ENCODE peak calls at places on chromosome 16, in eight cellular contexts. G is colonic mucosa; C is kidney epithelial cell; R is CD8-positive, alpha-beta T cell; Q is cardiac muscle cell; L is fibroblast of the aortic adventitia; E is uterus; B is epithelial cell of esophagus. Y is an unnamed sample.

GRCh38 chr16:55126456-55126855 is 195.8 kb downstream of the IRX5 start:
- DNase-seq in G (no peak), C (no peak), R (no peak), Q (no peak), L (no peak), E (no peak), B (no peak), Y (no peak)

GRCh38 chr16:69775535-69775934 is 13.4 kb downstream of the WWP2 start:
- DNase-seq in G (no peak), C (no peak), R (no peak), Q (no peak), L (no peak), E (no peak), B (no peak), Y (no peak)

GRCh38 chr16:57906385-57907316 is 64.3 kb downstream of the CNGB1 start:
- DNase-seq in G (no peak), C (no peak), R (peak; percentile 9), Q (peak; percentile 36), L (no peak), E (no peak), B (no peak), Y (no peak)

GRCh38 chr16:23025692-23026305 is 123.5 kb downstream of the USP31 start:
- DNase-seq in G (no peak), C (no peak), R (no peak), Q (no peak), L (peak; percentile 25), E (no peak), B (peak; percentile 3), Y (no peak)

GRCh38 chr16:59385953-59386352 is 651.8 kb upstream of the GOT2 start:
- DNase-seq in G (no peak), C (peak; percentile 29), R (no peak), Q (no peak), L (peak; percentile 2), E (no peak), B (no peak), Y (no peak)

GRCh38 chr16:72876221-72876620 is 171.7 kb downstream of the ZFHX3 start:
- DNase-seq in G (peak; percentile 32), C (peak; percentile 14), R (no peak), Q (no peak), L (peak; percentile 72), E (peak; percentile 66), B (peak; percentile 7), Y (peak; percentile 30)

GRCh38 chr16:31215287-31216115 is 1.4 kb downstream of the PYDC1 start:
- DNase-seq in G (peak; percentile 71), C (no peak), R (no peak), Q (peak; percentile 84), L (peak; percentile 64), E (peak; percentile 51), B (peak; percentile 58), Y (peak; percentile 78)

GRCh38 chr16:63361032-63361624 is 1324.9 kb upstream of the CDH8 start:
- DNase-seq in G (peak; percentile 22), C (peak; percentile 10), R (no peak), Q (peak; percentile 62), L (peak; percentile 75), E (no peak), B (peak; percentile 64), Y (peak; percentile 23)

GRCh38 chr16:75318737-75319136 is 67.3 kb upstream of the BCAR1 start:
- DNase-seq in G (no peak), C (no peak), R (no peak), Q (no peak), L (no peak), E (no peak), B (no peak), Y (no peak)

GRCh38 chr16:11586856-11587642 is at the start of gene LITAF:
- DNase-seq in G (peak; percentile 72), C (no peak), R (peak; percentile 52), Q (peak; percentile 69), L (peak; percentile 29), E (peak; percentile 76), B (peak; percentile 67), Y (peak; percentile 94)

GRCh38 chr16:82402665-82403218 is 224.0 kb upstream of the CDH13 start:
- DNase-seq in G (no peak), C (no peak), R (no peak), Q (no peak), L (no peak), E (no peak), B (no peak), Y (no peak)

GRCh38 chr16:50440531-50440930 is 71.7 kb upstream of the BRD7 start:
- DNase-seq in G (no peak), C (no peak), R (no peak), Q (no peak), L (no peak), E (no peak), B (no peak), Y (no peak)

GRCh38 chr16:7615565-7615964 is 282.9 kb downstream of the RBFOX1 start:
- DNase-seq in G (no peak), C (no peak), R (no peak), Q (no peak), L (no peak), E (no peak), B (no peak), Y (no peak)

GRCh38 chr16:69131167-69131748 is 1.1 kb downstream of the CHTF8 start:
- DNase-seq in G (peak; percentile 28), C (no peak), R (no peak), Q (peak; percentile 47), L (no peak), E (no peak), B (no peak), Y (peak; percentile 57)

GRCh38 chr16:2056077-2056476 is 8.3 kb downstream of the TSC2 start:
- DNase-seq in G (no peak), C (no peak), R (no peak), Q (no peak), L (no peak), E (no peak), B (no peak), Y (no peak)
- TF ChIP-seq CTCF in G (no peak), C (peak; percentile 1), R (no peak), Q (no peak), L (peak; percentile 19), E (peak; percentile 28), B (no peak), Y (peak; percentile 19)

GRCh38 chr16:86819523-86819887 is 241.2 kb downstream of the FOXL1 start:
- DNase-seq in G (no peak), C (no peak), R (no peak), Q (no peak), L (peak; percentile 16), E (no peak), B (no peak), Y (no peak)
- TF ChIP-seq CTCF in G (no peak), C (no peak), R (no peak), Q (peak; percentile 25), L (peak; percentile 36), E (no peak), B (peak; percentile 36), Y (no peak)

DNA sequence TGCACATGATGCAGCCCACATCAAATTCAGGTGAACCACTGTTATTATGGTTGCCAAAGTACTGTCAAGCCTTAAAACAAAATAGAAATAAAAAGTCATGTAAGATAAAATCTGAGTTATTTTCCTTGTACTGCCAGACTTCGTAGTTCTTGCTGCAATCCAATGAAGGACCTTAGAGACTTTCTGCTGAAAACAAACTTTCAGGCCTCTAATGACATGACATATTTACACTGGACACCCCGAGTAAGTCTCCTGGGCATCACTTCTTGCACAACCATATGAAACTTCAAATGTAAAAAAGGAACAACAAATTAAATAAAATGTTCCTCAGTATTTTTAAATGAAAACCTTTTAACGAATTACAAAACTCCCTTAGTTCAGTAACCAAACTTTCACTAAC is 66.7 kb downstream of the TOX3 start:
- DNase-seq in G (no peak), C (no peak), R (no peak), Q (no peak), L (no peak), E (no peak), B (no peak), Y (no peak)
- TF ChIP-seq CTCF in G (no peak), C (no peak), R (no peak), Q (no peak), L (no peak), E (no peak), B (no peak), Y (no peak)

GRCh38 chr16:10578474-10579316 is 1.7 kb downstream of the EMP2 start:
- DNase-seq in G (peak; percentile 73), C (no peak), R (no peak), Q (peak; percentile 28), L (peak; percentile 20), E (no peak), B (peak; percentile 48), Y (no peak)
- TF ChIP-seq CTCF in G (no peak), C (no peak), R (no peak), Q (no peak), L (no peak), E (no peak), B (peak; percentile 6), Y (no peak)

GRCh38 chr16:88116121-88116900 is 165.1 kb downstream of the BANP start:
- DNase-seq in G (no peak), C (no peak), R (no peak), Q (no peak), L (peak; percentile 46), E (no peak), B (no peak), Y (no peak)

GRCh38 chr16:88108762-88109161 is 157.5 kb downstream of the BANP start:
- DNase-seq in G (no peak), C (no peak), R (no peak), Q (no peak), L (no peak), E (no peak), B (no peak), Y (no peak)

GRCh38 chr16:88118376-88118775 is 167.1 kb downstream of the BANP start:
- DNase-seq in G (no peak), C (no peak), R (no peak), Q (no peak), L (no peak), E (no peak), B (no peak), Y (no peak)

GRCh38 chr16:88113545-88114045 is 162.4 kb downstream of the BANP start:
- DNase-seq in G (no peak), C (no peak), R (no peak), Q (no peak), L (no peak), E (no peak), B (no peak), Y (no peak)
- TF ChIP-seq CTCF in G (no peak), C (no peak), R (no peak), Q (no peak), L (no peak), E (no peak), B (no peak), Y (no peak)

DNA sequence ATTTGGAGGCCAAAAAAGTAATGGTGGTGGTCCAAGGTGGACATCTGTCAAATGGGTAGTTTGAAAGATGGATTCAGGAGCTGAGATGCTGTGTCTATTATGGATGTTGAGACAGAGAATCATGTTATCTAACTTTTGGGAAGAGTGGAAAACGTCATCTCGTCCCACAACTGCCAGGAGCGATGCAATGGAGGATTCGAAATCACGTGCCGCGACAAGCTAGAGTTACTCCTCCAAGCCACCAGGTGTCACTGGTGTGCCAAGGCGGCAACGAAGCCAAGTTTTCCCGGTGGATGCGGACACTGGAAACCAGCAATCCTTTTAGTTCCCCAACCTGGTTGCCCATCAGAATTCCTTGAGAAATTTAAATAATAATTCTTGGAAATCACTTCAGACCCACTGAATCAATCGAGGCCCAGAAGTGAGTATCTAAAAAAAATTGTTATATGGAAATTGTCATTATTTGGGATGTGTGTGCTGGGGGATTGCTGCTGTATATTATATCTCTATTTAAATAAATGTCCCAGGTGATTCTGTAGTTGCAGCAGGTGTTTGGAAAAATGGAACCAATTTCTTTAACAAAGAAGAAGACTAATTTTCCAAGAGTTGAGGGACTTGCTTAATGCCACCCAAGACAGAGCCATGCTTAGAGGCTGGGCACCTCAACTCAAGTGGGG is 206.1 kb downstream of the HAPSTR1 start:
- DNase-seq in G (no peak), C (no peak), R (no peak), Q (peak; percentile 59), L (peak; percentile 1), E (peak; percentile 25), B (no peak), Y (peak; percentile 10)
- TF ChIP-seq CTCF in G (peak; percentile 39), C (peak; percentile 59), R (no peak), Q (no peak), L (peak; percentile 33), E (peak; percentile 41), B (peak; percentile 20), Y (peak; percentile 59)

Y was measured in GM13977.